ENCODE peak calls at places on chromosomes 5 and 9, in seven cellular contexts. One of them, this sample, is unnamed.

GRCh38 chr5:62538017-62538942 is 40.3 kb upstream of the LRRC70 start:
- DNase-seq in NCI-H1694 treated with DMSO at 0.1 percent for 48 hours: no peak
- DNase-seq in foreskin melanocyte: no peak
- DNase-seq in CD4-positive, CD25-positive, alpha-beta regulatory T cell: no peak
- DNase-seq in SK-N-SH: no peak
- DNase-seq in brain microvascular endothelial cell: peak
- DNase-seq in small intestine: no peak
- DNase-seq in this sample: no peak

GRCh38 chr9:98083566-98084135 is 27.1 kb downstream of the NANS start:
- DNase-seq in NCI-H1694 treated with DMSO at 0.1 percent for 48 hours: no peak
- DNase-seq in foreskin melanocyte: no peak
- DNase-seq in CD4-positive, CD25-positive, alpha-beta regulatory T cell: no peak
- DNase-seq in SK-N-SH: no peak
- DNase-seq in brain microvascular endothelial cell: no peak
- DNase-seq in small intestine: no peak
- DNase-seq in this sample: no peak

GRCh38 chr9:72254881-72255545 is 105.8 kb downstream of the GDA start:
- DNase-seq in NCI-H1694 treated with DMSO at 0.1 percent for 48 hours: no peak
- DNase-seq in foreskin melanocyte: no peak
- DNase-seq in CD4-positive, CD25-positive, alpha-beta regulatory T cell: no peak
- DNase-seq in SK-N-SH: no peak
- DNase-seq in brain microvascular endothelial cell: no peak
- DNase-seq in small intestine: no peak
- DNase-seq in this sample: no peak

GRCh38 chr5:95044096-95044495 is 240.8 kb downstream of the MCTP1 start:
- DNase-seq in NCI-H1694 treated with DMSO at 0.1 percent for 48 hours: no peak
- DNase-seq in foreskin melanocyte: no peak
- DNase-seq in CD4-positive, CD25-positive, alpha-beta regulatory T cell: no peak
- DNase-seq in SK-N-SH: no peak
- DNase-seq in brain microvascular endothelial cell: no peak
- DNase-seq in small intestine: no peak
- DNase-seq in this sample: no peak

GRCh38 chr9:99269429-99269828 is 47.3 kb downstream of the SEC61B start:
- DNase-seq in NCI-H1694 treated with DMSO at 0.1 percent for 48 hours: no peak
- DNase-seq in foreskin melanocyte: no peak
- DNase-seq in CD4-positive, CD25-positive, alpha-beta regulatory T cell: no peak
- DNase-seq in SK-N-SH: no peak
- DNase-seq in brain microvascular endothelial cell: peak
- DNase-seq in small intestine: no peak
- DNase-seq in this sample: no peak

GRCh38 chr5:73117088-73117755 is 3.2 kb upstream of the TMEM171 start:
- DNase-seq in NCI-H1694 treated with DMSO at 0.1 percent for 48 hours: no peak
- DNase-seq in foreskin melanocyte: no peak
- DNase-seq in CD4-positive, CD25-positive, alpha-beta regulatory T cell: no peak
- DNase-seq in SK-N-SH: no peak
- DNase-seq in brain microvascular endothelial cell: no peak
- DNase-seq in small intestine: no peak
- DNase-seq in this sample: no peak

GRCh38 chr5:147629196-147629595 is 119.3 kb upstream of the DPYSL3 start:
- DNase-seq in NCI-H1694 treated with DMSO at 0.1 percent for 48 hours: no peak
- DNase-seq in foreskin melanocyte: peak
- DNase-seq in CD4-positive, CD25-positive, alpha-beta regulatory T cell: no peak
- DNase-seq in SK-N-SH: no peak
- DNase-seq in brain microvascular endothelial cell: no peak
- DNase-seq in small intestine: no peak
- DNase-seq in this sample: no peak

GRCh38 chr9:130994135-130994534 is 14.8 kb upstream of the LAMC3 start:
- DNase-seq in NCI-H1694 treated with DMSO at 0.1 percent for 48 hours: no peak
- DNase-seq in foreskin melanocyte: no peak
- DNase-seq in CD4-positive, CD25-positive, alpha-beta regulatory T cell: no peak
- DNase-seq in SK-N-SH: no peak
- DNase-seq in brain microvascular endothelial cell: no peak
- DNase-seq in small intestine: no peak
- DNase-seq in this sample: no peak

GRCh38 chr9:129656795-129657390 is 8.6 kb upstream of the PRRX2 start:
- DNase-seq in NCI-H1694 treated with DMSO at 0.1 percent for 48 hours: no peak
- DNase-seq in foreskin melanocyte: no peak
- DNase-seq in CD4-positive, CD25-positive, alpha-beta regulatory T cell: no peak
- DNase-seq in SK-N-SH: no peak
- DNase-seq in brain microvascular endothelial cell: peak
- DNase-seq in small intestine: no peak
- DNase-seq in this sample: no peak

GRCh38 chr9:3527653-3527960 is 1.8 kb upstream of the RFX3 start:
- DNase-seq in NCI-H1694 treated with DMSO at 0.1 percent for 48 hours: no peak
- DNase-seq in foreskin melanocyte: no peak
- DNase-seq in CD4-positive, CD25-positive, alpha-beta regulatory T cell: peak
- DNase-seq in SK-N-SH: no peak
- DNase-seq in brain microvascular endothelial cell: no peak
- DNase-seq in small intestine: no peak
- DNase-seq in this sample: peak

GRCh38 chr5:177330991-177331837 is 19.5 kb upstream of the MXD3 start:
- DNase-seq in NCI-H1694 treated with DMSO at 0.1 percent for 48 hours: no peak
- DNase-seq in foreskin melanocyte: no peak
- DNase-seq in CD4-positive, CD25-positive, alpha-beta regulatory T cell: no peak
- DNase-seq in SK-N-SH: no peak
- DNase-seq in brain microvascular endothelial cell: no peak
- DNase-seq in small intestine: no peak
- DNase-seq in this sample: no peak

GRCh38 chr9:15306757-15307522 is at the start of gene TTC39B:
- DNase-seq in NCI-H1694 treated with DMSO at 0.1 percent for 48 hours: peak
- DNase-seq in foreskin melanocyte: peak
- DNase-seq in CD4-positive, CD25-positive, alpha-beta regulatory T cell: peak
- DNase-seq in SK-N-SH: peak
- DNase-seq in brain microvascular endothelial cell: peak
- DNase-seq in small intestine: peak
- DNase-seq in this sample: peak

GRCh38 chr5:135832941-135833340 is 1.5 kb upstream of the SLC25A48 start:
- DNase-seq in NCI-H1694 treated with DMSO at 0.1 percent for 48 hours: no peak
- DNase-seq in foreskin melanocyte: no peak
- DNase-seq in CD4-positive, CD25-positive, alpha-beta regulatory T cell: no peak
- DNase-seq in SK-N-SH: no peak
- DNase-seq in brain microvascular endothelial cell: no peak
- DNase-seq in small intestine: no peak
- DNase-seq in this sample: no peak

GRCh38 chr5:9176641-9177040 is 369.2 kb downstream of the SEMA5A start:
- DNase-seq in NCI-H1694 treated with DMSO at 0.1 percent for 48 hours: no peak
- DNase-seq in foreskin melanocyte: no peak
- DNase-seq in CD4-positive, CD25-positive, alpha-beta regulatory T cell: no peak
- DNase-seq in SK-N-SH: no peak
- DNase-seq in brain microvascular endothelial cell: no peak
- DNase-seq in small intestine: no peak
- DNase-seq in this sample: no peak

GRCh38 chr5:109225695-109226094 is 184.1 kb downstream of the PJA2 start:
- DNase-seq in NCI-H1694 treated with DMSO at 0.1 percent for 48 hours: no peak
- DNase-seq in foreskin melanocyte: no peak
- DNase-seq in CD4-positive, CD25-positive, alpha-beta regulatory T cell: no peak
- DNase-seq in SK-N-SH: no peak
- DNase-seq in brain microvascular endothelial cell: no peak
- DNase-seq in small intestine: no peak
- DNase-seq in this sample: no peak

GRCh38 chr5:133763744-133764143 is 151.4 kb upstream of the FSTL4 start:
- DNase-seq in NCI-H1694 treated with DMSO at 0.1 percent for 48 hours: no peak
- DNase-seq in foreskin melanocyte: no peak
- DNase-seq in CD4-positive, CD25-positive, alpha-beta regulatory T cell: no peak
- DNase-seq in SK-N-SH: no peak
- DNase-seq in brain microvascular endothelial cell: no peak
- DNase-seq in small intestine: no peak
- DNase-seq in this sample: no peak

GRCh38 chr9:129558551-129559505 is 62.1 kb downstream of the C9orf50 start:
- DNase-seq in NCI-H1694 treated with DMSO at 0.1 percent for 48 hours: no peak
- DNase-seq in foreskin melanocyte: no peak
- DNase-seq in CD4-positive, CD25-positive, alpha-beta regulatory T cell: no peak
- DNase-seq in SK-N-SH: peak
- DNase-seq in brain microvascular endothelial cell: no peak
- DNase-seq in small intestine: no peak
- DNase-seq in this sample: no peak

GRCh38 chr9:137112564-137113384 is 1.8 kb downstream of the DPP7 start:
- DNase-seq in NCI-H1694 treated with DMSO at 0.1 percent for 48 hours: no peak
- DNase-seq in foreskin melanocyte: no peak
- DNase-seq in CD4-positive, CD25-positive, alpha-beta regulatory T cell: no peak
- DNase-seq in SK-N-SH: no peak
- DNase-seq in brain microvascular endothelial cell: no peak
- DNase-seq in small intestine: no peak
- DNase-seq in this sample: no peak

GRCh38 chr5:17217421-17218352 is at the start of gene BASP1:
- DNase-seq in NCI-H1694 treated with DMSO at 0.1 percent for 48 hours: peak
- DNase-seq in foreskin melanocyte: no peak
- DNase-seq in CD4-positive, CD25-positive, alpha-beta regulatory T cell: peak
- DNase-seq in SK-N-SH: peak
- DNase-seq in brain microvascular endothelial cell: peak
- DNase-seq in small intestine: no peak
- DNase-seq in this sample: peak

GRCh38 chr9:16726718-16727451 is 143.6 kb downstream of the BNC2 start:
- DNase-seq in NCI-H1694 treated with DMSO at 0.1 percent for 48 hours: peak
- DNase-seq in foreskin melanocyte: peak
- DNase-seq in CD4-positive, CD25-positive, alpha-beta regulatory T cell: no peak
- DNase-seq in SK-N-SH: peak
- DNase-seq in brain microvascular endothelial cell: peak
- DNase-seq in small intestine: peak
- DNase-seq in this sample: peak

GRCh38 chr5:439636-440035 is 3.3 kb upstream of the EXOC3 start:
- DNase-seq in NCI-H1694 treated with DMSO at 0.1 percent for 48 hours: no peak
- DNase-seq in foreskin melanocyte: no peak
- DNase-seq in CD4-positive, CD25-positive, alpha-beta regulatory T cell: no peak
- DNase-seq in SK-N-SH: no peak
- DNase-seq in brain microvascular endothelial cell: no peak
- DNase-seq in small intestine: no peak
- DNase-seq in this sample: no peak

GRCh38 chr5:35454011-35454525 is 163.6 kb upstream of the SPEF2 start:
- DNase-seq in NCI-H1694 treated with DMSO at 0.1 percent for 48 hours: no peak
- DNase-seq in foreskin melanocyte: no peak
- DNase-seq in CD4-positive, CD25-positive, alpha-beta regulatory T cell: no peak
- DNase-seq in SK-N-SH: no peak
- DNase-seq in brain microvascular endothelial cell: no peak
- DNase-seq in small intestine: no peak
- DNase-seq in this sample: no peak

GRCh38 chr5:81222285-81222684 is 10.8 kb upstream of the CKMT2 start:
- DNase-seq in NCI-H1694 treated with DMSO at 0.1 percent for 48 hours: no peak
- DNase-seq in foreskin melanocyte: no peak
- DNase-seq in CD4-positive, CD25-positive, alpha-beta regulatory T cell: no peak
- DNase-seq in SK-N-SH: no peak
- DNase-seq in brain microvascular endothelial cell: no peak
- DNase-seq in small intestine: no peak
- DNase-seq in this sample: no peak

GRCh38 chr5:16160706-16161105 is 18.9 kb downstream of the MARCHF11 start:
- DNase-seq in NCI-H1694 treated with DMSO at 0.1 percent for 48 hours: peak
- DNase-seq in foreskin melanocyte: peak
- DNase-seq in CD4-positive, CD25-positive, alpha-beta regulatory T cell: peak
- DNase-seq in SK-N-SH: no peak
- DNase-seq in brain microvascular endothelial cell: peak
- DNase-seq in small intestine: peak
- DNase-seq in this sample: peak

GRCh38 chr5:129963359-129963758 is 59.1 kb downstream of the CHSY3 start:
- DNase-seq in NCI-H1694 treated with DMSO at 0.1 percent for 48 hours: no peak
- DNase-seq in foreskin melanocyte: peak
- DNase-seq in CD4-positive, CD25-positive, alpha-beta regulatory T cell: no peak
- DNase-seq in SK-N-SH: no peak
- DNase-seq in brain microvascular endothelial cell: peak
- DNase-seq in small intestine: no peak
- DNase-seq in this sample: no peak

GRCh38 chr9:126869368-126869767 is 8.9 kb downstream of the ZBTB34 start:
- DNase-seq in NCI-H1694 treated with DMSO at 0.1 percent for 48 hours: no peak
- DNase-seq in foreskin melanocyte: no peak
- DNase-seq in CD4-positive, CD25-positive, alpha-beta regulatory T cell: no peak
- DNase-seq in SK-N-SH: no peak
- DNase-seq in brain microvascular endothelial cell: no peak
- DNase-seq in small intestine: no peak
- DNase-seq in this sample: no peak

GRCh38 chr9:21754741-21755140 is 47.7 kb upstream of the MTAP start:
- DNase-seq in NCI-H1694 treated with DMSO at 0.1 percent for 48 hours: no peak
- DNase-seq in foreskin melanocyte: no peak
- DNase-seq in CD4-positive, CD25-positive, alpha-beta regulatory T cell: no peak
- DNase-seq in SK-N-SH: no peak
- DNase-seq in brain microvascular endothelial cell: no peak
- DNase-seq in small intestine: no peak
- DNase-seq in this sample: no peak

GRCh38 chr5:128093368-128093767 is 9.8 kb downstream of the SLC12A2 start:
- DNase-seq in NCI-H1694 treated with DMSO at 0.1 percent for 48 hours: no peak
- DNase-seq in foreskin melanocyte: no peak
- DNase-seq in CD4-positive, CD25-positive, alpha-beta regulatory T cell: no peak
- DNase-seq in SK-N-SH: no peak
- DNase-seq in brain microvascular endothelial cell: no peak
- DNase-seq in small intestine: no peak
- DNase-seq in this sample: no peak

GRCh38 chr9:1256178-1256577 is 206.0 kb downstream of the DMRT2 start:
- DNase-seq in NCI-H1694 treated with DMSO at 0.1 percent for 48 hours: no peak
- DNase-seq in foreskin melanocyte: no peak
- DNase-seq in CD4-positive, CD25-positive, alpha-beta regulatory T cell: no peak
- DNase-seq in SK-N-SH: no peak
- DNase-seq in brain microvascular endothelial cell: no peak
- DNase-seq in small intestine: no peak
- DNase-seq in this sample: no peak

GRCh38 chr9:133850161-133850560 is 112.0 kb upstream of the SARDH start:
- DNase-seq in NCI-H1694 treated with DMSO at 0.1 percent for 48 hours: no peak
- DNase-seq in foreskin melanocyte: no peak
- DNase-seq in CD4-positive, CD25-positive, alpha-beta regulatory T cell: no peak
- DNase-seq in SK-N-SH: no peak
- DNase-seq in brain microvascular endothelial cell: no peak
- DNase-seq in small intestine: no peak
- DNase-seq in this sample: no peak

GRCh38 chr9:38020251-38021076 is 48.6 kb downstream of the SHB start:
- DNase-seq in NCI-H1694 treated with DMSO at 0.1 percent for 48 hours: no peak
- DNase-seq in foreskin melanocyte: no peak
- DNase-seq in CD4-positive, CD25-positive, alpha-beta regulatory T cell: no peak
- DNase-seq in SK-N-SH: no peak
- DNase-seq in brain microvascular endothelial cell: no peak
- DNase-seq in small intestine: no peak
- DNase-seq in this sample: no peak

GRCh38 chr9:74760031-74760700 is 127.6 kb downstream of the TRPM6 start:
- DNase-seq in NCI-H1694 treated with DMSO at 0.1 percent for 48 hours: no peak
- DNase-seq in foreskin melanocyte: no peak
- DNase-seq in CD4-positive, CD25-positive, alpha-beta regulatory T cell: no peak
- DNase-seq in SK-N-SH: no peak
- DNase-seq in brain microvascular endothelial cell: peak
- DNase-seq in small intestine: no peak
- DNase-seq in this sample: no peak

GRCh38 chr9:26833792-26834191 is 58.8 kb downstream of the CAAP1 start:
- DNase-seq in NCI-H1694 treated with DMSO at 0.1 percent for 48 hours: no peak
- DNase-seq in foreskin melanocyte: peak
- DNase-seq in CD4-positive, CD25-positive, alpha-beta regulatory T cell: no peak
- DNase-seq in SK-N-SH: no peak
- DNase-seq in brain microvascular endothelial cell: no peak
- DNase-seq in small intestine: peak
- DNase-seq in this sample: no peak

GRCh38 chr5:76337949-76338589 is 65.0 kb upstream of the IQGAP2 start:
- DNase-seq in NCI-H1694 treated with DMSO at 0.1 percent for 48 hours: no peak
- DNase-seq in foreskin melanocyte: peak
- DNase-seq in CD4-positive, CD25-positive, alpha-beta regulatory T cell: peak
- DNase-seq in SK-N-SH: peak
- DNase-seq in brain microvascular endothelial cell: peak
- DNase-seq in small intestine: peak
- DNase-seq in this sample: no peak

GRCh38 chr9:93468763-93469456 is 15.5 kb upstream of the FAM120AOS start:
- DNase-seq in NCI-H1694 treated with DMSO at 0.1 percent for 48 hours: no peak
- DNase-seq in foreskin melanocyte: no peak
- DNase-seq in CD4-positive, CD25-positive, alpha-beta regulatory T cell: no peak
- DNase-seq in SK-N-SH: no peak
- DNase-seq in brain microvascular endothelial cell: peak
- DNase-seq in small intestine: peak
- DNase-seq in this sample: peak

GRCh38 chr5:139711067-139711851 is 63.1 kb downstream of the CXXC5 start:
- DNase-seq in NCI-H1694 treated with DMSO at 0.1 percent for 48 hours: peak
- DNase-seq in foreskin melanocyte: no peak
- DNase-seq in CD4-positive, CD25-positive, alpha-beta regulatory T cell: peak
- DNase-seq in SK-N-SH: peak
- DNase-seq in brain microvascular endothelial cell: no peak
- DNase-seq in small intestine: no peak
- DNase-seq in this sample: peak

This sample was measured in NCI-H748 treated with DMSO at 0.1 percent for 48 hours.